ENCODE peak calls at places on chromosome 16, in ten cellular contexts. One of them, this sample, is unnamed.

GRCh38 chr16:53094013-53094630 is 39.3 kb downstream of the CHD9 start:
- DNase-seq in psoas muscle: peak; percentile 61
- DNase-seq in PC-9: peak; percentile 80
- DNase-seq in progenitor cell of endocrine pancreas: no peak
- DNase-seq in cardiac muscle cell: peak; percentile 34
- DNase-seq in GM10248: peak; percentile 53
- DNase-seq in osteocyte: no peak
- DNase-seq in breast epithelium: peak; percentile 42
- DNase-seq in CD4-positive, alpha-beta T cell: no peak
- DNase-seq in fibroblast of lung: no peak
- DNase-seq in this sample: no peak

GRCh38 chr16:52035406-52035805 is 511.5 kb downstream of the TOX3 start:
- DNase-seq in progenitor cell of endocrine pancreas: no peak
- DNase-seq in fibroblast of lung: no peak
- DNase-seq in breast epithelium: no peak
- DNase-seq in osteocyte: no peak
- DNase-seq in PC-9: no peak
- DNase-seq in GM10248: no peak
- DNase-seq in psoas muscle: no peak
- DNase-seq in cardiac muscle cell: no peak
- DNase-seq in CD4-positive, alpha-beta T cell: no peak
- DNase-seq in this sample: no peak

GRCh38 chr16:85555549-85556455 is 57.3 kb upstream of the GSE1 start:
- DNase-seq in progenitor cell of endocrine pancreas: peak; percentile 42
- DNase-seq in GM10248: peak; percentile 48
- DNase-seq in PC-9: no peak
- DNase-seq in psoas muscle: peak; percentile 37
- DNase-seq in cardiac muscle cell: peak; percentile 89
- DNase-seq in osteocyte: no peak
- DNase-seq in fibroblast of lung: no peak
- DNase-seq in breast epithelium: no peak
- DNase-seq in CD4-positive, alpha-beta T cell: peak; percentile 22
- DNase-seq in this sample: no peak

GRCh38 chr16:60648260-60648659 is 1388.0 kb downstream of the CDH8 start:
- DNase-seq in breast epithelium: no peak
- DNase-seq in PC-9: no peak
- DNase-seq in psoas muscle: no peak
- DNase-seq in progenitor cell of endocrine pancreas: no peak
- DNase-seq in CD4-positive, alpha-beta T cell: no peak
- DNase-seq in fibroblast of lung: peak; percentile 59
- DNase-seq in GM10248: no peak
- DNase-seq in cardiac muscle cell: no peak
- DNase-seq in osteocyte: no peak
- DNase-seq in this sample: no peak

GRCh38 chr16:88770459-88771293 is 14.3 kb downstream of the PIEZO1 start:
- DNase-seq in PC-9: peak; percentile 92
- DNase-seq in fibroblast of lung: peak; percentile 88
- DNase-seq in cardiac muscle cell: peak; percentile 93
- DNase-seq in progenitor cell of endocrine pancreas: no peak
- DNase-seq in osteocyte: no peak
- DNase-seq in GM10248: no peak
- DNase-seq in CD4-positive, alpha-beta T cell: no peak
- DNase-seq in breast epithelium: peak; percentile 74
- DNase-seq in psoas muscle: peak; percentile 68
- DNase-seq in this sample: no peak

GRCh38 chr16:58026139-58026704 is 668 bp downstream of the MMP15 start:
- DNase-seq in breast epithelium: no peak
- DNase-seq in cardiac muscle cell: no peak
- DNase-seq in PC-9: no peak
- DNase-seq in osteocyte: no peak
- DNase-seq in CD4-positive, alpha-beta T cell: no peak
- DNase-seq in progenitor cell of endocrine pancreas: peak; percentile 28
- DNase-seq in psoas muscle: peak; percentile 64
- DNase-seq in fibroblast of lung: peak; percentile 43
- DNase-seq in GM10248: no peak
- DNase-seq in this sample: no peak

GRCh38 chr16:85321856-85322271 is 209.6 kb upstream of the CIBAR2 start:
- DNase-seq in CD4-positive, alpha-beta T cell: no peak
- DNase-seq in PC-9: no peak
- DNase-seq in breast epithelium: peak; percentile 87
- DNase-seq in GM10248: no peak
- DNase-seq in fibroblast of lung: peak; percentile 94
- DNase-seq in progenitor cell of endocrine pancreas: no peak
- DNase-seq in osteocyte: peak; percentile 90
- DNase-seq in cardiac muscle cell: no peak
- DNase-seq in psoas muscle: peak; percentile 98
- DNase-seq in this sample: no peak

GRCh38 chr16:2516391-2517240 is 2.9 kb downstream of the ATP6V0C start:
- DNase-seq in psoas muscle: peak; percentile 50
- DNase-seq in CD4-positive, alpha-beta T cell: no peak
- DNase-seq in GM10248: no peak
- DNase-seq in breast epithelium: no peak
- DNase-seq in osteocyte: no peak
- DNase-seq in progenitor cell of endocrine pancreas: no peak
- DNase-seq in cardiac muscle cell: no peak
- DNase-seq in fibroblast of lung: no peak
- DNase-seq in PC-9: no peak
- DNase-seq in this sample: no peak

GRCh38 chr16:9003763-9004162 is 40.1 kb upstream of the USP7 start:
- DNase-seq in progenitor cell of endocrine pancreas: no peak
- DNase-seq in osteocyte: no peak
- DNase-seq in GM10248: no peak
- DNase-seq in psoas muscle: no peak
- DNase-seq in fibroblast of lung: no peak
- DNase-seq in breast epithelium: no peak
- DNase-seq in PC-9: no peak
- DNase-seq in CD4-positive, alpha-beta T cell: no peak
- DNase-seq in cardiac muscle cell: no peak
- DNase-seq in this sample: no peak

GRCh38 chr16:71754652-71755051 is 30.2 kb upstream of the PHLPP2 start:
- DNase-seq in breast epithelium: no peak
- DNase-seq in psoas muscle: no peak
- DNase-seq in PC-9: no peak
- DNase-seq in GM10248: no peak
- DNase-seq in cardiac muscle cell: no peak
- DNase-seq in CD4-positive, alpha-beta T cell: no peak
- DNase-seq in progenitor cell of endocrine pancreas: no peak
- DNase-seq in osteocyte: no peak
- DNase-seq in fibroblast of lung: no peak
- DNase-seq in this sample: no peak

GRCh38 chr16:71748226-71748625 is 23.7 kb upstream of the PHLPP2 start:
- DNase-seq in breast epithelium: no peak
- DNase-seq in osteocyte: no peak
- DNase-seq in cardiac muscle cell: no peak
- DNase-seq in progenitor cell of endocrine pancreas: no peak
- DNase-seq in fibroblast of lung: no peak
- DNase-seq in GM10248: no peak
- DNase-seq in PC-9: no peak
- DNase-seq in psoas muscle: no peak
- DNase-seq in CD4-positive, alpha-beta T cell: no peak
- DNase-seq in this sample: no peak

GRCh38 chr16:71758293-71758760 is 33.8 kb upstream of the PHLPP2 start:
- DNase-seq in breast epithelium: no peak
- DNase-seq in PC-9: no peak
- DNase-seq in psoas muscle: no peak
- DNase-seq in osteocyte: no peak
- DNase-seq in progenitor cell of endocrine pancreas: no peak
- DNase-seq in fibroblast of lung: no peak
- DNase-seq in cardiac muscle cell: peak; percentile 76
- DNase-seq in CD4-positive, alpha-beta T cell: no peak
- DNase-seq in GM10248: no peak
- DNase-seq in this sample: no peak

GRCh38 chr16:71754108-71754507 is 29.6 kb upstream of the PHLPP2 start:
- DNase-seq in psoas muscle: no peak
- DNase-seq in breast epithelium: no peak
- DNase-seq in PC-9: no peak
- DNase-seq in cardiac muscle cell: no peak
- DNase-seq in osteocyte: no peak
- DNase-seq in GM10248: no peak
- DNase-seq in progenitor cell of endocrine pancreas: no peak
- DNase-seq in fibroblast of lung: no peak
- DNase-seq in CD4-positive, alpha-beta T cell: no peak
- DNase-seq in this sample: no peak
- TF ChIP-seq CTCF in psoas muscle: no peak
- TF ChIP-seq CTCF in breast epithelium: no peak
- TF ChIP-seq CTCF in PC-9: no peak
- TF ChIP-seq CTCF in cardiac muscle cell: no peak
- TF ChIP-seq CTCF in osteocyte: no peak
- TF ChIP-seq CTCF in GM10248: no peak
- TF ChIP-seq CTCF in progenitor cell of endocrine pancreas: no peak
- TF ChIP-seq CTCF in fibroblast of lung: no peak
- TF ChIP-seq CTCF in CD4-positive, alpha-beta T cell: peak; percentile 20
- TF ChIP-seq CTCF in this sample: no peak

GRCh38 chr16:4891097-4891885 is 44.0 kb downstream of the UBN1 start:
- DNase-seq in psoas muscle: no peak
- DNase-seq in CD4-positive, alpha-beta T cell: no peak
- DNase-seq in fibroblast of lung: no peak
- DNase-seq in osteocyte: no peak
- DNase-seq in cardiac muscle cell: no peak
- DNase-seq in progenitor cell of endocrine pancreas: no peak
- DNase-seq in PC-9: no peak
- DNase-seq in breast epithelium: no peak
- DNase-seq in GM10248: no peak
- DNase-seq in this sample: no peak
- TF ChIP-seq CTCF in psoas muscle: no peak
- TF ChIP-seq CTCF in CD4-positive, alpha-beta T cell: no peak
- TF ChIP-seq CTCF in fibroblast of lung: no peak
- TF ChIP-seq CTCF in osteocyte: no peak
- TF ChIP-seq CTCF in cardiac muscle cell: no peak
- TF ChIP-seq CTCF in progenitor cell of endocrine pancreas: no peak
- TF ChIP-seq CTCF in PC-9: no peak
- TF ChIP-seq CTCF in breast epithelium: no peak
- TF ChIP-seq CTCF in GM10248: no peak
- TF ChIP-seq CTCF in this sample: no peak

GRCh38 chr16:75433732-75434413 is 570 bp upstream of the CFDP1 start:
- DNase-seq in progenitor cell of endocrine pancreas: peak; percentile 28
- DNase-seq in GM10248: peak; percentile 82
- DNase-seq in CD4-positive, alpha-beta T cell: no peak
- DNase-seq in breast epithelium: peak; percentile 79
- DNase-seq in psoas muscle: peak; percentile 43
- DNase-seq in osteocyte: peak; percentile 90
- DNase-seq in fibroblast of lung: peak; percentile 95
- DNase-seq in cardiac muscle cell: peak; percentile 72
- DNase-seq in PC-9: peak; percentile 91
- DNase-seq in this sample: no peak

GRCh38 chr16:75429621-75430403 is 3.5 kb downstream of the CFDP1 start:
- DNase-seq in CD4-positive, alpha-beta T cell: no peak
- DNase-seq in osteocyte: no peak
- DNase-seq in cardiac muscle cell: no peak
- DNase-seq in PC-9: no peak
- DNase-seq in breast epithelium: no peak
- DNase-seq in fibroblast of lung: no peak
- DNase-seq in GM10248: no peak
- DNase-seq in progenitor cell of endocrine pancreas: no peak
- DNase-seq in psoas muscle: no peak
- DNase-seq in this sample: no peak

DNA sequence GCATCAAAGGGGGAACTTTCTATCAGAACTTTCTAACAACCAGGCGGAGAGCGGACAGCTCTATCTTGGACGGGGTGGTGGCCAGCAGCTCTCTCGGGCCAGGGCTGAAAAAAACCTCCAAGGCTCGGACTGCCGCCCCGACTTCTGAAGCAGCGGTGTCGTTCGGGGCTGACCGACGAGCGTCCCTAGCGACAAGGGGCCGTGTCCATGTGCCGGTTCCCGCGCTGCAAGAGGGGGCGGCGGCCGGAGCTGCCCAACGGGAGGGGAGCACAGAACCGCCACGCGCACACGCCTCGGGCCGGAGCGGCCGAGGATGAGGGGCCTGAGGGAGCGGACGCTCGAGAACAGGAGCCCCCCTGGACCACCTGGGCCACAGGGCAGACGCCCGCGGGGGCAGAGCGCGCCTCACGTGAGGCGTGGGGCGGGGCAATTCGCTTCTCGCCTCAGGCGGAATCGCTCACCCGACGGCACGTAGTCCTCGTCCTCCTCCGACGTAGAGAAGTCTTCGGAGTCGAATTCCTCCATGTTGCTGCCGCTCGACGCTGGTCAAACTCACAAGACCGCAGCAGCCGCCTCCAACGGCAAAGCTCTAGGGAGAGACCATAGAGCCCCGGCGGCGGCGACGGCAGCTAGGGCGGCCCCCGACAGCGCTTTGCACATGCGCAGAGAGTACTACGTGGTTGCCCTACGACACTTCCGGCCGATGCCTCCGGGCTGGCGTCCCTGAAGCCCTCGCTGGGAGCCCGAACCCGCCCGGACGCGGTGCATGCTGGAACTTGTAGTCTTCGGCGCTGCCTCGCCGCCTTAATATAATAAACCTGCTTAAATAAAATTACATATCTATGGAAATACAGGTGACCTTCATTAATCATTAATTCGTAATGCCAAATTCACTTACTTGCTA is at the start of gene CFDP1:
- DNase-seq in fibroblast of lung: peak; percentile 86
- DNase-seq in GM10248: peak; percentile 98
- DNase-seq in psoas muscle: peak; percentile 95
- DNase-seq in cardiac muscle cell: peak; percentile 98
- DNase-seq in progenitor cell of endocrine pancreas: peak; percentile 90
- DNase-seq in osteocyte: peak; percentile 99
- DNase-seq in breast epithelium: peak; percentile 95
- DNase-seq in CD4-positive, alpha-beta T cell: peak; percentile 94
- DNase-seq in PC-9: peak; percentile 81
- DNase-seq in this sample: peak; percentile 98
- TF ChIP-seq CTCF in fibroblast of lung: no peak
- TF ChIP-seq CTCF in GM10248: peak; percentile 2
- TF ChIP-seq CTCF in psoas muscle: no peak
- TF ChIP-seq CTCF in cardiac muscle cell: no peak
- TF ChIP-seq CTCF in progenitor cell of endocrine pancreas: no peak
- TF ChIP-seq CTCF in osteocyte: no peak
- TF ChIP-seq CTCF in breast epithelium: no peak
- TF ChIP-seq CTCF in CD4-positive, alpha-beta T cell: no peak
- TF ChIP-seq CTCF in PC-9: no peak
- TF ChIP-seq CTCF in this sample: no peak

DNA sequence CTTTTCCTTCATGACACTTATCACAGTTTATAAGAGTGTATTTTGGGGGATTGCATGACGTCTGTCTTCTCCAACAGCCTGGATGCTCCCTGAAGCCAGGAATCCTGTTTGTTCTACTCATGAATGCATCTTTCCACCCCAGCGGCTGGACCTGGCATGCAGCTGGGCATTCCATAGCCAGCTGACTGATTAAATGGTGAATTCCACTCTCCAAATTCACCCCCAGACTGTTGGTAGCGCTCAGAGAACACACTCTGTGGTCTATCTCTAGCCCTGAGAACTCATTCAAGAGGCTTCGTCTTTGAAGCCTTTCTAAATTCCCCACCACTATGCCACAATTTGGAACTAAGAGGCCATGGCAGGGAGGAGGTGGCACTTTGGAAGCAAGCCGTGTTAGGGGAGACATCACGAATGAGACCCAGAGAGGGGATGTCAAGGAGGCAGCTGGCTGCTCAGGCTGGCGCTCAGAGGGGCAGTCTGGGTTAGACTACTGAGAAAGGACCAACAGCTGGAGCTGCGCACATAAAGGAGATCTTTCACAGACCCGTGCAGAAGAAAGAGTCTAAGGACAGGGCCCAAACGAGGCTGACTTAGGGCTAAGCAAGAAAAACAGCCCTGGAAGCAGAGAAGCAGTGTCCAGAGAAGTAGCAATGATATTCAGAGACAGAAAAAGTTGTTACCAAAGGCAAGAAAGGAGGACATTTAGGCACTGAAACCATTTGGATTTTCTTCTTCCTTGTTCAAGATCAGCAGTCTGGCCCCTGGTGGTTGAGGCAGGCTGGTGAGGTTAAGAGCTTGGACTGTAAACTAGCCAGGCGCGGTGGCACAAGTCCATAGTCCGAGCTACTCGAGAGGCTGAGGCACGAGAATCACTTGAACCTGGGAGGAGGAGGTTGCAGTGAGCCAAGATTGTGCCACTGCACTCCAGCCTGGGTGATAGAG is 42.4 kb upstream of the ZNF629 start:
- DNase-seq in psoas muscle: no peak
- DNase-seq in CD4-positive, alpha-beta T cell: no peak
- DNase-seq in PC-9: no peak
- DNase-seq in progenitor cell of endocrine pancreas: no peak
- DNase-seq in GM10248: no peak
- DNase-seq in osteocyte: no peak
- DNase-seq in breast epithelium: no peak
- DNase-seq in fibroblast of lung: peak; percentile 42
- DNase-seq in cardiac muscle cell: no peak
- DNase-seq in this sample: no peak
- TF ChIP-seq CTCF in psoas muscle: no peak
- TF ChIP-seq CTCF in CD4-positive, alpha-beta T cell: no peak
- TF ChIP-seq CTCF in PC-9: no peak
- TF ChIP-seq CTCF in progenitor cell of endocrine pancreas: no peak
- TF ChIP-seq CTCF in GM10248: no peak
- TF ChIP-seq CTCF in osteocyte: no peak
- TF ChIP-seq CTCF in breast epithelium: no peak
- TF ChIP-seq CTCF in fibroblast of lung: no peak
- TF ChIP-seq CTCF in cardiac muscle cell: no peak
- TF ChIP-seq CTCF in this sample: peak; percentile 18

This sample was measured in type B pancreatic cell.